ENCODE peak calls at places on chromosomes 6 and 20, in six cellular contexts. One of them, this sample, is unnamed.

GRCh38 chr6:155069543-155069942 is 74.4 kb downstream of the TIAM2 start:
- DNase-seq in K562: no peak
- DNase-seq in GM12878: no peak
- DNase-seq in H1: no peak
- DNase-seq in GM12892: no peak
- DNase-seq in HepG2: no peak
- DNase-seq in this sample: no peak

GRCh38 chr6:19811397-19812079 is 25.6 kb upstream of the ID4 start:
- DNase-seq in GM12878: no peak
- DNase-seq in H1: no peak
- DNase-seq in HepG2: peak; percentile 96
- DNase-seq in GM12892: no peak
- DNase-seq in K562: no peak
- DNase-seq in this sample: no peak

GRCh38 chr6:170583736-170584180 is 679 bp downstream of the PDCD2 start:
- DNase-seq in H1: no peak
- DNase-seq in K562: no peak
- DNase-seq in GM12878: no peak
- DNase-seq in HepG2: no peak
- DNase-seq in GM12892: no peak
- DNase-seq in this sample: no peak

GRCh38 chr6:55943329-55943728 is 67.9 kb upstream of the BMP5 start:
- DNase-seq in GM12892: no peak
- DNase-seq in GM12878: no peak
- DNase-seq in HepG2: no peak
- DNase-seq in K562: no peak
- DNase-seq in H1: no peak
- DNase-seq in this sample: no peak

GRCh38 chr20:45905505-45906079 is 6.4 kb downstream of the PLTP start:
- DNase-seq in HepG2: peak; percentile 87
- DNase-seq in GM12892: no peak
- DNase-seq in K562: no peak
- DNase-seq in H1: no peak
- DNase-seq in GM12878: no peak
- DNase-seq in this sample: no peak

GRCh38 chr20:48186447-48186846 is 401.2 kb upstream of the SULF2 start:
- DNase-seq in HepG2: no peak
- DNase-seq in K562: no peak
- DNase-seq in H1: no peak
- DNase-seq in GM12892: no peak
- DNase-seq in GM12878: no peak
- DNase-seq in this sample: no peak

GRCh38 chr6:107061125-107062020 is 33.4 kb downstream of the MTRES1 start:
- DNase-seq in HepG2: peak; percentile 11
- DNase-seq in GM12878: peak; percentile 45
- DNase-seq in K562: no peak
- DNase-seq in GM12892: no peak
- DNase-seq in H1: peak; percentile 78
- DNase-seq in this sample: no peak

GRCh38 chr6:152298055-152298647 is 339.0 kb downstream of the SYNE1 start:
- DNase-seq in GM12878: no peak
- DNase-seq in K562: no peak
- DNase-seq in GM12892: no peak
- DNase-seq in H1: no peak
- DNase-seq in HepG2: no peak
- DNase-seq in this sample: no peak

GRCh38 chr20:15763344-15763743 is 809.9 kb downstream of the KIF16B start:
- DNase-seq in K562: no peak
- DNase-seq in GM12878: no peak
- DNase-seq in HepG2: no peak
- DNase-seq in GM12892: no peak
- DNase-seq in H1: no peak
- DNase-seq in this sample: no peak

GRCh38 chr6:111150577-111150976 is 63.3 kb downstream of the SLC16A10 start:
- DNase-seq in GM12878: no peak
- DNase-seq in GM12892: no peak
- DNase-seq in K562: no peak
- DNase-seq in H1: no peak
- DNase-seq in HepG2: no peak
- DNase-seq in this sample: no peak

GRCh38 chr6:109456710-109457595 is 1.4 kb upstream of the MICAL1 start:
- DNase-seq in GM12892: no peak
- DNase-seq in H1: no peak
- DNase-seq in K562: no peak
- DNase-seq in HepG2: no peak
- DNase-seq in GM12878: no peak
- DNase-seq in this sample: no peak

GRCh38 chr6:3349388-3350251 is 90.9 kb downstream of the PSMG4 start:
- DNase-seq in HepG2: no peak
- DNase-seq in H1: no peak
- DNase-seq in GM12892: no peak
- DNase-seq in K562: no peak
- DNase-seq in GM12878: no peak
- DNase-seq in this sample: no peak

GRCh38 chr6:26199057-26199772 is 112.0 kb downstream of the HFE start:
- DNase-seq in GM12892: no peak
- DNase-seq in K562: peak; percentile 67
- DNase-seq in GM12878: peak; percentile 99
- DNase-seq in H1: peak; percentile 83
- DNase-seq in HepG2: peak; percentile 97
- DNase-seq in this sample: no peak
- TF ChIP-seq POLR2A in GM12892: peak; percentile 91
- TF ChIP-seq POLR2A in K562: peak; percentile 100
- TF ChIP-seq POLR2A in GM12878: peak; percentile 80
- TF ChIP-seq POLR2A in H1: peak; percentile 91
- TF ChIP-seq POLR2A in HepG2: peak; percentile 92
- TF ChIP-seq POLR2A in this sample: peak; percentile 96

DNA sequence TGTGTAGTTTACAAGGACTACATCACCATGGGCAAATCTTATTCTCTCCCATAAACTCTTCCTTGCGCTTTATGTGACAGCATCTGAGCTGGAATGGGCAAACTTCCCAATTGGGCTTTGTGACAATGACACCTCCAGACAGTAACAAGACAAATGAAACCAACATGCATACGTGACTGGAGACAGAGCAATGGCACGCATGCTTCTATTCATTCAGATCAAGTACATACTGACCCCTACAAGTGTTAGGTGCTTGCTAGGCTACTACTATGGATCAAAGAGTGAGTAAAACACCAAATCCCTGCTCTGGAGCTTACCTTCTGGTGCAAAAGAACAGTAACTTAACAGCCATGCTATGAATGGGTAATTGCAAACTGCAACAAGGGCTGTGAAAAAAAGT is 394.9 kb downstream of the BTBD9 start:
- DNase-seq in HepG2: no peak
- DNase-seq in GM12892: no peak
- DNase-seq in K562: no peak
- DNase-seq in GM12878: no peak
- DNase-seq in H1: no peak
- DNase-seq in this sample: no peak
- TF ChIP-seq TAF1 in HepG2: no peak
- TF ChIP-seq TAF1 in GM12892: no peak
- TF ChIP-seq TAF1 in K562: no peak
- TF ChIP-seq TAF1 in GM12878: no peak
- TF ChIP-seq TAF1 in H1: no peak
- TF ChIP-seq TAF1 in this sample: no peak

GRCh38 chr20:57389695-57390603 is 1.2 kb upstream of the RBM38 start:
- DNase-seq in H1: peak; percentile 71
- DNase-seq in GM12892: no peak
- DNase-seq in GM12878: no peak
- DNase-seq in K562: peak; percentile 73
- DNase-seq in HepG2: no peak
- DNase-seq in this sample: no peak
- TF ChIP-seq POLR2A in H1: no peak
- TF ChIP-seq POLR2A in GM12892: peak; percentile 78
- TF ChIP-seq POLR2A in GM12878: peak; percentile 74
- TF ChIP-seq POLR2A in K562: peak; percentile 67
- TF ChIP-seq POLR2A in HepG2: no peak
- TF ChIP-seq POLR2A in this sample: peak; percentile 46

GRCh38 chr6:7140631-7141366 is 33.0 kb downstream of the RREB1 start:
- DNase-seq in H1: peak; percentile 91
- DNase-seq in K562: peak; percentile 99
- DNase-seq in HepG2: peak; percentile 67
- DNase-seq in GM12892: peak; percentile 86
- DNase-seq in GM12878: no peak
- DNase-seq in this sample: peak; percentile 70

GRCh38 chr6:7142228-7142801 is 34.6 kb downstream of the RREB1 start:
- DNase-seq in H1: no peak
- DNase-seq in HepG2: no peak
- DNase-seq in GM12878: no peak
- DNase-seq in GM12892: no peak
- DNase-seq in K562: no peak
- DNase-seq in this sample: no peak

GRCh38 chr6:7138921-7139358 is 31.2 kb downstream of the RREB1 start:
- DNase-seq in HepG2: peak; percentile 98
- DNase-seq in GM12892: no peak
- DNase-seq in K562: no peak
- DNase-seq in H1: no peak
- DNase-seq in GM12878: no peak
- DNase-seq in this sample: no peak

GRCh38 chr6:7138111-7138510 is 30.4 kb downstream of the RREB1 start:
- DNase-seq in K562: no peak
- DNase-seq in H1: no peak
- DNase-seq in GM12878: no peak
- DNase-seq in GM12892: no peak
- DNase-seq in HepG2: no peak
- DNase-seq in this sample: no peak

GRCh38 chr6:7139835-7140470 is 32.2 kb downstream of the RREB1 start:
- DNase-seq in GM12878: no peak
- DNase-seq in HepG2: peak; percentile 97
- DNase-seq in GM12892: no peak
- DNase-seq in H1: no peak
- DNase-seq in K562: no peak
- DNase-seq in this sample: no peak
- TF ChIP-seq TAF1 in GM12878: no peak
- TF ChIP-seq TAF1 in HepG2: no peak
- TF ChIP-seq TAF1 in GM12892: no peak
- TF ChIP-seq TAF1 in H1: no peak
- TF ChIP-seq TAF1 in K562: no peak
- TF ChIP-seq TAF1 in this sample: no peak

GRCh38 chr6:41966961-41967311 is 25.3 kb upstream of the CCND3 start:
- DNase-seq in HepG2: peak; percentile 84
- DNase-seq in GM12878: no peak
- DNase-seq in GM12892: no peak
- DNase-seq in H1: no peak
- DNase-seq in K562: peak; percentile 86
- DNase-seq in this sample: no peak
- TF ChIP-seq POLR2A in HepG2: no peak
- TF ChIP-seq POLR2A in GM12878: no peak
- TF ChIP-seq POLR2A in GM12892: no peak
- TF ChIP-seq POLR2A in H1: no peak
- TF ChIP-seq POLR2A in K562: peak; percentile 15
- TF ChIP-seq POLR2A in this sample: no peak

DNA sequence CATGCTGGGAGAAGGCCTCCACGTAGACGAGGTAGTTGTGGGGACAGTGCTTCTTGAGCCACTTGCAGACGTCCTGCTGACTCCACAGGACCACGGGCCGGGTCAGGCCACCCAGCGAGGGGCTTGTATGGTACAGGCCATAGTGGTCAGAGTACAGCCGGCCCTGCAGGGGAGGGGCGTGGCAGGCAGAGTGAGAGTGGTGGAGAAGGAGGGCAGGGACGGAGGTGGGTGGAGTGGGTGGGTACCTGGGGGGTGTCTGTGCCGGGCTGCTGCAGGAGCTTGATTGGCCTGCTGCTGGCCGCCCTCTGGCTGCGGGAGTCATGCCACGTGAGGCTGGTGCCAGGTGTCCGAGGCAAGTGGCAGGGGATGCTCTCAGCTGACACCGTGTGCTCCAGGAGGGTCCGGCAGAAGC is 2.5 kb downstream of the SAMD10 start:
- DNase-seq in GM12892: no peak
- DNase-seq in H1: no peak
- DNase-seq in GM12878: no peak
- DNase-seq in K562: no peak
- DNase-seq in HepG2: no peak
- DNase-seq in this sample: no peak
- TF ChIP-seq TAF1 in GM12892: no peak
- TF ChIP-seq TAF1 in H1: no peak
- TF ChIP-seq TAF1 in GM12878: no peak
- TF ChIP-seq TAF1 in K562: no peak
- TF ChIP-seq TAF1 in HepG2: no peak
- TF ChIP-seq TAF1 in this sample: no peak

This sample was measured in GM12891.